ENCODE peak calls at places on chromosomes 11 and 22, in six cellular contexts. One of them, this sample, is unnamed.

GRCh38 chr22:37021041-37021440 is 1.5 kb downstream of the MPST start:
- DNase-seq in cardiac muscle cell: no peak
- DNase-seq in HCT116: no peak
- DNase-seq in PC-3: no peak
- DNase-seq in A549: no peak
- DNase-seq in CD4-positive, alpha-beta T cell: no peak
- DNase-seq in this sample: no peak

GRCh38 chr11:69496631-69497220 is 15.3 kb downstream of the LINC01488 start:
- DNase-seq in A549: no peak
- DNase-seq in CD4-positive, alpha-beta T cell: no peak
- DNase-seq in cardiac muscle cell: no peak
- DNase-seq in HCT116: no peak
- DNase-seq in PC-3: no peak
- DNase-seq in this sample: no peak

GRCh38 chr11:119623682-119624081 is 105.3 kb downstream of the NECTIN1 start:
- DNase-seq in cardiac muscle cell: no peak
- DNase-seq in CD4-positive, alpha-beta T cell: no peak
- DNase-seq in PC-3: no peak
- DNase-seq in A549: no peak
- DNase-seq in HCT116: no peak
- DNase-seq in this sample: no peak

GRCh38 chr11:18523079-18523478 is 3.7 kb downstream of the TSG101 start:
- DNase-seq in CD4-positive, alpha-beta T cell: no peak
- DNase-seq in A549: no peak
- DNase-seq in PC-3: peak
- DNase-seq in HCT116: no peak
- DNase-seq in cardiac muscle cell: no peak
- DNase-seq in this sample: peak

GRCh38 chr22:20298110-20298802 is 21.6 kb downstream of the DGCR6L start:
- DNase-seq in A549: no peak
- DNase-seq in PC-3: no peak
- DNase-seq in CD4-positive, alpha-beta T cell: no peak
- DNase-seq in cardiac muscle cell: no peak
- DNase-seq in HCT116: no peak
- DNase-seq in this sample: no peak

GRCh38 chr11:13831707-13832106 is 130.8 kb upstream of the SPON1 start:
- DNase-seq in CD4-positive, alpha-beta T cell: no peak
- DNase-seq in cardiac muscle cell: no peak
- DNase-seq in PC-3: peak
- DNase-seq in HCT116: no peak
- DNase-seq in A549: no peak
- DNase-seq in this sample: no peak

GRCh38 chr11:70611166-70611565 is 212.8 kb downstream of the CTTN start:
- DNase-seq in cardiac muscle cell: no peak
- DNase-seq in PC-3: no peak
- DNase-seq in A549: no peak
- DNase-seq in HCT116: no peak
- DNase-seq in CD4-positive, alpha-beta T cell: no peak
- DNase-seq in this sample: no peak

GRCh38 chr11:35338928-35339327 is 80.4 kb downstream of the SLC1A2 start:
- DNase-seq in CD4-positive, alpha-beta T cell: no peak
- DNase-seq in PC-3: no peak
- DNase-seq in cardiac muscle cell: no peak
- DNase-seq in A549: no peak
- DNase-seq in HCT116: no peak
- DNase-seq in this sample: peak

GRCh38 chr11:132520199-132520598 is 1012.1 kb downstream of the OPCML start:
- DNase-seq in A549: no peak
- DNase-seq in cardiac muscle cell: no peak
- DNase-seq in HCT116: no peak
- DNase-seq in CD4-positive, alpha-beta T cell: no peak
- DNase-seq in PC-3: no peak
- DNase-seq in this sample: no peak

GRCh38 chr22:32354360-32355351 is 3.0 kb upstream of the RFPL3 start:
- DNase-seq in PC-3: peak
- DNase-seq in HCT116: peak
- DNase-seq in A549: peak
- DNase-seq in cardiac muscle cell: peak
- DNase-seq in CD4-positive, alpha-beta T cell: no peak
- DNase-seq in this sample: peak

GRCh38 chr11:124867700-124868099 is 2.5 kb downstream of the ROBO3 start:
- DNase-seq in CD4-positive, alpha-beta T cell: no peak
- DNase-seq in HCT116: peak
- DNase-seq in PC-3: peak
- DNase-seq in cardiac muscle cell: peak
- DNase-seq in A549: peak
- DNase-seq in this sample: peak

GRCh38 chr22:42909363-42910058 is 52.4 kb upstream of the ARFGAP3 start:
- DNase-seq in A549: no peak
- DNase-seq in HCT116: no peak
- DNase-seq in cardiac muscle cell: no peak
- DNase-seq in PC-3: no peak
- DNase-seq in CD4-positive, alpha-beta T cell: no peak
- DNase-seq in this sample: no peak

GRCh38 chr11:127815316-127815715 is 772.0 kb downstream of the ETS1 start:
- DNase-seq in HCT116: no peak
- DNase-seq in A549: no peak
- DNase-seq in cardiac muscle cell: no peak
- DNase-seq in PC-3: no peak
- DNase-seq in CD4-positive, alpha-beta T cell: no peak
- DNase-seq in this sample: no peak

GRCh38 chr11:46321757-46322156 is 25.5 kb upstream of the DGKZ start:
- DNase-seq in HCT116: no peak
- DNase-seq in cardiac muscle cell: peak
- DNase-seq in CD4-positive, alpha-beta T cell: no peak
- DNase-seq in A549: no peak
- DNase-seq in PC-3: no peak
- DNase-seq in this sample: peak

GRCh38 chr11:116793476-116794096 is 1.9 kb upstream of the APOA5 start:
- DNase-seq in CD4-positive, alpha-beta T cell: no peak
- DNase-seq in A549: peak
- DNase-seq in PC-3: peak
- DNase-seq in cardiac muscle cell: peak
- DNase-seq in HCT116: peak
- DNase-seq in this sample: no peak

GRCh38 chr11:78465169-78465942 is 47.7 kb upstream of the GAB2 start:
- DNase-seq in cardiac muscle cell: no peak
- DNase-seq in CD4-positive, alpha-beta T cell: peak
- DNase-seq in PC-3: no peak
- DNase-seq in A549: no peak
- DNase-seq in HCT116: no peak
- DNase-seq in this sample: no peak

GRCh38 chr11:4084406-4084805 is 10.2 kb upstream of the RRM1 start:
- DNase-seq in A549: no peak
- DNase-seq in cardiac muscle cell: no peak
- DNase-seq in CD4-positive, alpha-beta T cell: no peak
- DNase-seq in HCT116: no peak
- DNase-seq in PC-3: no peak
- DNase-seq in this sample: no peak

GRCh38 chr11:61885784-61886580 is 5.4 kb downstream of the FADS3 start:
- DNase-seq in CD4-positive, alpha-beta T cell: no peak
- DNase-seq in cardiac muscle cell: no peak
- DNase-seq in A549: no peak
- DNase-seq in PC-3: no peak
- DNase-seq in HCT116: no peak
- DNase-seq in this sample: no peak

GRCh38 chr22:35742342-35743100 is 24.8 kb downstream of the APOL5 start:
- DNase-seq in A549: peak
- DNase-seq in CD4-positive, alpha-beta T cell: no peak
- DNase-seq in HCT116: peak
- DNase-seq in PC-3: peak
- DNase-seq in cardiac muscle cell: peak
- DNase-seq in this sample: peak

GRCh38 chr11:19813158-19813879 is 100.7 kb downstream of the NAV2 start:
- DNase-seq in HCT116: no peak
- DNase-seq in CD4-positive, alpha-beta T cell: no peak
- DNase-seq in A549: no peak
- DNase-seq in cardiac muscle cell: no peak
- DNase-seq in PC-3: no peak
- DNase-seq in this sample: no peak

GRCh38 chr11:13216019-13217006 is 61.3 kb upstream of the BMAL1 start:
- DNase-seq in HCT116: peak
- DNase-seq in A549: peak
- DNase-seq in CD4-positive, alpha-beta T cell: no peak
- DNase-seq in PC-3: peak
- DNase-seq in cardiac muscle cell: peak
- DNase-seq in this sample: peak

GRCh38 chr11:44952500-44953260 is 2.0 kb upstream of the TP53I11 start:
- DNase-seq in HCT116: no peak
- DNase-seq in A549: no peak
- DNase-seq in CD4-positive, alpha-beta T cell: no peak
- DNase-seq in PC-3: no peak
- DNase-seq in cardiac muscle cell: no peak
- DNase-seq in this sample: peak

GRCh38 chr11:77046060-77046501 is 11.9 kb downstream of the B3GNT6 start:
- DNase-seq in PC-3: peak
- DNase-seq in CD4-positive, alpha-beta T cell: peak
- DNase-seq in cardiac muscle cell: peak
- DNase-seq in HCT116: peak
- DNase-seq in A549: peak
- DNase-seq in this sample: peak

GRCh38 chr22:38423512-38424503 is 31.2 kb downstream of the KCNJ4 start:
- DNase-seq in cardiac muscle cell: no peak
- DNase-seq in CD4-positive, alpha-beta T cell: no peak
- DNase-seq in A549: no peak
- DNase-seq in PC-3: no peak
- DNase-seq in HCT116: no peak
- DNase-seq in this sample: peak

GRCh38 chr11:124892750-124893454 is 4.8 kb downstream of the ROBO4 start:
- DNase-seq in HCT116: no peak
- DNase-seq in A549: no peak
- DNase-seq in CD4-positive, alpha-beta T cell: no peak
- DNase-seq in PC-3: no peak
- DNase-seq in cardiac muscle cell: peak
- DNase-seq in this sample: no peak

GRCh38 chr11:65427691-65428577 is 5.3 kb downstream of the NEAT1 start:
- DNase-seq in cardiac muscle cell: peak
- DNase-seq in CD4-positive, alpha-beta T cell: no peak
- DNase-seq in A549: peak
- DNase-seq in PC-3: peak
- DNase-seq in HCT116: peak
- DNase-seq in this sample: peak

GRCh38 chr11:110177057-110177397 is 83.8 kb downstream of the ZC3H12C start:
- DNase-seq in CD4-positive, alpha-beta T cell: no peak
- DNase-seq in HCT116: no peak
- DNase-seq in A549: no peak
- DNase-seq in cardiac muscle cell: no peak
- DNase-seq in PC-3: no peak
- DNase-seq in this sample: no peak

GRCh38 chr11:10857604-10858504 is at the start of gene ZBED5:
- DNase-seq in CD4-positive, alpha-beta T cell: peak
- DNase-seq in cardiac muscle cell: peak
- DNase-seq in HCT116: peak
- DNase-seq in A549: peak
- DNase-seq in PC-3: peak
- DNase-seq in this sample: peak
- TF ChIP-seq CTCF in CD4-positive, alpha-beta T cell: no peak
- TF ChIP-seq CTCF in cardiac muscle cell: peak
- TF ChIP-seq CTCF in HCT116: no peak
- TF ChIP-seq CTCF in A549: no peak
- TF ChIP-seq CTCF in PC-3: no peak
- TF ChIP-seq CTCF in this sample: peak

GRCh38 chr11:107591098-107591445 is at the start of gene ELMOD1:
- DNase-seq in HCT116: no peak
- DNase-seq in cardiac muscle cell: peak
- DNase-seq in PC-3: peak
- DNase-seq in A549: peak
- DNase-seq in CD4-positive, alpha-beta T cell: no peak
- DNase-seq in this sample: peak
- TF ChIP-seq CTCF in HCT116: no peak
- TF ChIP-seq CTCF in cardiac muscle cell: no peak
- TF ChIP-seq CTCF in PC-3: no peak
- TF ChIP-seq CTCF in A549: no peak
- TF ChIP-seq CTCF in CD4-positive, alpha-beta T cell: no peak
- TF ChIP-seq CTCF in this sample: no peak

DNA sequence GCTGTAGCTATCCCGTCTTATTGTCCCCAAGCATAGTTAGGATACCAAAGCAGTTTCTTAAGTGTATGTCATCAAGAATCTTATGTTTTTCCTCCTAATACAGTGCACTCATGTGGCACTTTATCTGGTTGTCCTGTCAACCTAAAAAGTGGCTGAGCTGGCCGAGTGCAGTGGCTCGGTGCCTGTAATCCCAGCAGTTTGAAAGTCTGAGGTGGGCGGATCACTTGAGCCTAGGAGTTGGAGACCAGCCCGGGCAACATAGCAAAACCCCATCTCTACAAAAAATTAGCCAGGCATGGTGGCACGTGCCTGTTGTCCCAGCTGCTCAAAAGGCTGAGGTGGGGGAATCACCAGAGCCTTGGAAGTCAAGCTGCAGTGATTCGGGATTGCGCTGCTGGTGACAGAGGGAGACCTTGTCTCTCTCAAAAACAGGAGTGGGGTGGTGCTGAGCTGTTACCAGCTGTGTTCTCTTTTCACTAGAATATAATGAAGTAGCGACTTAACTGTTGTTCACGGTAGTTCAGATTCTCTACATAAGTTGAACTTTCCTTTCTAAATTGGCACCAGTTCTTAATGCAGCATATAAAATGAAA is 48.1 kb downstream of the EP300 start:
- DNase-seq in cardiac muscle cell: no peak
- DNase-seq in CD4-positive, alpha-beta T cell: no peak
- DNase-seq in A549: no peak
- DNase-seq in PC-3: no peak
- DNase-seq in HCT116: no peak
- DNase-seq in this sample: no peak
- TF ChIP-seq CTCF in cardiac muscle cell: no peak
- TF ChIP-seq CTCF in CD4-positive, alpha-beta T cell: no peak
- TF ChIP-seq CTCF in A549: no peak
- TF ChIP-seq CTCF in PC-3: no peak
- TF ChIP-seq CTCF in HCT116: no peak
- TF ChIP-seq CTCF in this sample: no peak

DNA sequence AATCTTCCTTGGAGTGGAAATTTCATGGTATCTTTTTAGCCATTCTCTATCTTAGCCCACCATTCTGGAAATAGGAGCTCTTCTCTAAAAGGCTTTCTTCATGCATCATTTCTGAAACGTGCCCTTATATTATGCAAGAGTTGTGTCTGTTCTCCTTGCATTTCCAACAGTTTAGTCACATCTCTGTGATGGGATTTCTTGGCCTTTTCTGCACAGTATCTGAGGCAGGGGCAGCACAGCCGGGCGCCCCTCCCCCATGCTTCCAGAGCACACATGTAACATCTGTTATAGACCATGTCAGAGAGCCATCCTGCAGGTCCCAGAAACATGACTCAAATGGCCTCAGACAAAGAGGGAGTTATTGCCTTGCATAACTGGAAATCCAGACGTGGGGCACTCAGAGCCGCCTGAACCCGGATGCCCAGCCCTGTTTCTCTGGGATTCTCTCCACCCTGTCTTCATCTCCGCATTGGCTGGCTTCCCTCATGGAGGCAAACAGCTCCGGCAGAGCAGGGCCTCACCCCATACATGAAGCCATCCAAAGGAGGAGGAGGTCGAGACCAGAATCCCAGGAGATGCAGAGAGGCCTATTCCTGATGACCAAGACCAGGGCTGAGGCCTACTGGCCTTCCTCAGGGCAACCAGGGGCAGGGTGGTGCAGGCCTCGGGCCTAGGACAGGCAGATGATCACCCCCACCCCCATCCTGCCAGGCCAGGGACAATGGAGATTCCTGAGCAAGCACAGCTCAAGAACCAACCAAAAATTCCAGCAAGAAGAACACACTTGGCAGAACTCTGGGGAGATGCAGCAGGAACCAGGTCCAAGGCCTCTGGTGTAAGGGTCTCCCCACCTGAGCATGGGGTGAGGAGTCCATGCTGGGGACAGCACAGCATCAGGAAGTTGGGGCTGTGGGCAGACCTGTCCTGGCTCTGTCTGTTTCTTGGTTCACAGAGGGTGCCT is 61.3 kb downstream of the IGLL5 start:
- DNase-seq in CD4-positive, alpha-beta T cell: no peak
- DNase-seq in cardiac muscle cell: peak
- DNase-seq in HCT116: no peak
- DNase-seq in PC-3: no peak
- DNase-seq in A549: no peak
- DNase-seq in this sample: no peak
- TF ChIP-seq CTCF in CD4-positive, alpha-beta T cell: no peak
- TF ChIP-seq CTCF in cardiac muscle cell: no peak
- TF ChIP-seq CTCF in HCT116: no peak
- TF ChIP-seq CTCF in PC-3: no peak
- TF ChIP-seq CTCF in A549: no peak
- TF ChIP-seq CTCF in this sample: no peak